ENCODE peak calls at places on chromosomes 11 and 22, in five cellular contexts. P, F, V, O and C are unnamed samples.

GRCh38 chr11:35969089-35970046 is 25.5 kb downstream of the LDLRAD3 start:
- DNase-seq in P (no peak), F (peak; percentile 19), V (no peak), O (peak; percentile 53), C (peak; percentile 84)

GRCh38 chr11:134276396-134277175 is 407 bp downstream of the GLB1L3 start:
- DNase-seq in P (no peak), F (no peak), V (no peak), O (no peak), C (no peak)

GRCh38 chr11:60810151-60810550 is 25.0 kb downstream of the MS4A10 start:
- DNase-seq in P (no peak), F (no peak), V (no peak), O (no peak), C (no peak)

GRCh38 chr11:68584097-68584496 is 100.2 kb upstream of the GAL start:
- DNase-seq in P (peak; percentile 25), F (peak; percentile 70), V (peak; percentile 23), O (peak; percentile 68), C (no peak)

GRCh38 chr22:23675502-23676415 is 15.1 kb upstream of the RGL4 start:
- DNase-seq in P (no peak), F (peak; percentile 55), V (no peak), O (peak; percentile 85), C (no peak)

GRCh38 chr11:134045799-134046635 is 22.9 kb upstream of the JAM3 start:
- DNase-seq in P (no peak), F (no peak), V (no peak), O (peak; percentile 19), C (no peak)

GRCh38 chr11:38867338-38867737 is 2269.3 kb upstream of the RAG2 start:
- DNase-seq in P (no peak), F (no peak), V (no peak), O (no peak), C (no peak)

GRCh38 chr11:121367434-121367833 is 74.9 kb downstream of the SC5D start:
- DNase-seq in P (no peak), F (peak; percentile 95), V (peak; percentile 59), O (no peak), C (peak; percentile 63)

GRCh38 chr22:23673826-23674690 is 16.8 kb upstream of the RGL4 start:
- DNase-seq in P (no peak), F (no peak), V (no peak), O (no peak), C (no peak)

GRCh38 chr22:32661296-32661695 is 140.2 kb upstream of the TIMP3 start:
- DNase-seq in P (no peak), F (no peak), V (no peak), O (peak; percentile 25), C (no peak)

GRCh38 chr22:25923952-25924351 is 182.0 kb downstream of the MYO18B start:
- DNase-seq in P (no peak), F (no peak), V (no peak), O (no peak), C (no peak)

GRCh38 chr11:20054584-20054983 is 105.7 kb downstream of the DBX1 start:
- DNase-seq in P (no peak), F (no peak), V (no peak), O (no peak), C (no peak)

GRCh38 chr11:32438883-32439487 is 3.6 kb upstream of the WT1 start:
- DNase-seq in P (peak; percentile 33), F (no peak), V (no peak), O (no peak), C (no peak)

GRCh38 chr11:24496728-24497396 is at the start of gene LUZP2:
- DNase-seq in P (peak; percentile 37), F (no peak), V (no peak), O (peak; percentile 30), C (no peak)

GRCh38 chr11:134888821-134889220 is 476.8 kb upstream of the B3GAT1 start:
- DNase-seq in P (no peak), F (no peak), V (no peak), O (no peak), C (no peak)

GRCh38 chr11:133827556-133827955 is 17.8 kb downstream of the SPATA19 start:
- DNase-seq in P (no peak), F (no peak), V (no peak), O (no peak), C (no peak)

GRCh38 chr11:131036544-131036943 is 120.3 kb upstream of the SNX19 start:
- DNase-seq in P (no peak), F (no peak), V (no peak), O (no peak), C (no peak)

GRCh38 chr11:120710354-120711187 is 199.0 kb downstream of the GRIK4 start:
- DNase-seq in P (peak; percentile 34), F (peak; percentile 30), V (no peak), O (peak; percentile 38), C (no peak)

GRCh38 chr11:108135845-108136599 is 14.7 kb downstream of the ACAT1 start:
- DNase-seq in P (no peak), F (peak; percentile 49), V (no peak), O (no peak), C (no peak)

GRCh38 chr11:71504526-71504925 is 22.5 kb upstream of the KRTAP5-7 start:
- DNase-seq in P (no peak), F (no peak), V (no peak), O (no peak), C (no peak)

GRCh38 chr11:93248602-93249001 is 50.8 kb upstream of the SLC36A4 start:
- DNase-seq in P (no peak), F (peak; percentile 9), V (no peak), O (no peak), C (no peak)

GRCh38 chr22:20238567-20239062 is 29.5 kb downstream of the RTN4R start:
- DNase-seq in P (peak; percentile 53), F (peak; percentile 58), V (peak; percentile 48), O (peak; percentile 79), C (peak; percentile 65)

GRCh38 chr11:128862913-128863660 is 4.0 kb downstream of the KCNJ1 start:
- DNase-seq in P (no peak), F (no peak), V (no peak), O (no peak), C (no peak)

GRCh38 chr22:48827228-48827810 is 1000.4 kb downstream of the BRD1 start:
- DNase-seq in P (no peak), F (no peak), V (no peak), O (peak; percentile 41), C (no peak)

GRCh38 chr11:9069256-9069655 is 22.1 kb downstream of the SCUBE2 start:
- DNase-seq in P (no peak), F (no peak), V (no peak), O (no peak), C (no peak)

GRCh38 chr11:33899383-33900037 is 7.6 kb upstream of the LMO2 start:
- DNase-seq in P (no peak), F (no peak), V (no peak), O (peak; percentile 60), C (peak; percentile 78)

GRCh38 chr11:41989800-41990380 is 530.4 kb upstream of the LRRC4C start:
- DNase-seq in P (no peak), F (no peak), V (no peak), O (no peak), C (no peak)

GRCh38 chr11:68271023-68271780 is 571 bp downstream of the C11orf24 start:
- DNase-seq in P (peak; percentile 25), F (peak; percentile 90), V (peak; percentile 55), O (peak; percentile 73), C (peak; percentile 9)

GRCh38 chr11:78889698-78890097 is 315.0 kb upstream of the NARS2 start:
- DNase-seq in P (no peak), F (no peak), V (no peak), O (no peak), C (no peak)

GRCh38 chr11:78168539-78169477 is 19.6 kb downstream of the KCTD21 start:
- DNase-seq in P (no peak), F (no peak), V (no peak), O (peak; percentile 38), C (no peak)

GRCh38 chr11:66081505-66081904 is 11.4 kb downstream of the PACS1 start:
- DNase-seq in P (no peak), F (peak; percentile 87), V (peak; percentile 54), O (peak; percentile 80), C (no peak)

GRCh38 chr22:40310771-40311120 is 35.6 kb upstream of the ADSL start:
- DNase-seq in P (no peak), F (no peak), V (no peak), O (no peak), C (no peak)

GRCh38 chr11:56782167-56782847 is 33.8 kb upstream of the OR9G4 start:
- DNase-seq in P (no peak), F (peak; percentile 43), V (no peak), O (no peak), C (no peak)

GRCh38 chr11:68987211-68987610 is 6.4 kb upstream of the MRGPRD start:
- DNase-seq in P (no peak), F (no peak), V (no peak), O (no peak), C (no peak)

GRCh38 chr11:3865388-3866193 is 10.1 kb downstream of the STIM1 start:
- DNase-seq in P (no peak), F (peak; percentile 75), V (no peak), O (no peak), C (no peak)

GRCh38 chr11:14393889-14394288 is 34.9 kb upstream of the RRAS2 start:
- DNase-seq in P (no peak), F (no peak), V (no peak), O (no peak), C (no peak)

GRCh38 chr11:819943-820649 is 1.4 kb downstream of the PNPLA2 start:
- DNase-seq in P (peak; percentile 60), F (peak; percentile 96), V (peak; percentile 88), O (peak; percentile 97), C (peak; percentile 29)

GRCh38 chr22:31085493-31085824 is 4.3 kb downstream of the SMTN start:
- DNase-seq in P (no peak), F (no peak), V (no peak), O (peak; percentile 54), C (no peak)